ENCODE peak calls at places on chromosomes 1 and 21, in five cellular contexts. One of them, this sample, is unnamed.

GRCh38 chr1:242245255-242245654 is 246.4 kb upstream of the MAP1LC3C start:
- DNase-seq in HEK293T: no peak
- DNase-seq in tibial nerve: no peak
- DNase-seq in stromal cell of bone marrow: no peak
- DNase-seq in stimulated activated CD8-positive, alpha-beta memory T cell treated with anti-CD3 and anti-CD28 coated beads, Interleukin-15, amount 100 ng/mL, for 4 hours: no peak
- DNase-seq in this sample: no peak

GRCh38 chr1:6328696-6329095 is 64.9 kb downstream of the ACOT7 start:
- DNase-seq in HEK293T: no peak
- DNase-seq in tibial nerve: no peak
- DNase-seq in stromal cell of bone marrow: no peak
- DNase-seq in stimulated activated CD8-positive, alpha-beta memory T cell treated with anti-CD3 and anti-CD28 coated beads, Interleukin-15, amount 100 ng/mL, for 4 hours: no peak
- DNase-seq in this sample: no peak

GRCh38 chr1:87922885-87923284 is 594.2 kb downstream of the LMO4 start:
- DNase-seq in HEK293T: no peak
- DNase-seq in tibial nerve: no peak
- DNase-seq in stromal cell of bone marrow: no peak
- DNase-seq in stimulated activated CD8-positive, alpha-beta memory T cell treated with anti-CD3 and anti-CD28 coated beads, Interleukin-15, amount 100 ng/mL, for 4 hours: no peak
- DNase-seq in this sample: no peak

GRCh38 chr21:38806153-38806941 is 618 bp downstream of the ETS2 start:
- DNase-seq in HEK293T: no peak
- DNase-seq in tibial nerve: no peak
- DNase-seq in stromal cell of bone marrow: no peak
- DNase-seq in stimulated activated CD8-positive, alpha-beta memory T cell treated with anti-CD3 and anti-CD28 coated beads, Interleukin-15, amount 100 ng/mL, for 4 hours: no peak
- DNase-seq in this sample: no peak

GRCh38 chr1:31315902-31316301 is 19.1 kb downstream of the ZCCHC17 start:
- DNase-seq in HEK293T: no peak
- DNase-seq in tibial nerve: no peak
- DNase-seq in stromal cell of bone marrow: no peak
- DNase-seq in stimulated activated CD8-positive, alpha-beta memory T cell treated with anti-CD3 and anti-CD28 coated beads, Interleukin-15, amount 100 ng/mL, for 4 hours: no peak
- DNase-seq in this sample: no peak

GRCh38 chr1:171913385-171913784 is 72.1 kb downstream of the DNM3 start:
- DNase-seq in HEK293T: no peak
- DNase-seq in tibial nerve: no peak
- DNase-seq in stromal cell of bone marrow: peak; percentile 1
- DNase-seq in stimulated activated CD8-positive, alpha-beta memory T cell treated with anti-CD3 and anti-CD28 coated beads, Interleukin-15, amount 100 ng/mL, for 4 hours: no peak
- DNase-seq in this sample: no peak

GRCh38 chr1:205577874-205578658 is 53.7 kb downstream of the ELK4 start:
- DNase-seq in HEK293T: no peak
- DNase-seq in tibial nerve: no peak
- DNase-seq in stromal cell of bone marrow: no peak
- DNase-seq in stimulated activated CD8-positive, alpha-beta memory T cell treated with anti-CD3 and anti-CD28 coated beads, Interleukin-15, amount 100 ng/mL, for 4 hours: no peak
- DNase-seq in this sample: no peak

GRCh38 chr21:43001316-43001715 is 27.0 kb downstream of the PKNOX1 start:
- DNase-seq in HEK293T: no peak
- DNase-seq in tibial nerve: no peak
- DNase-seq in stromal cell of bone marrow: no peak
- DNase-seq in stimulated activated CD8-positive, alpha-beta memory T cell treated with anti-CD3 and anti-CD28 coated beads, Interleukin-15, amount 100 ng/mL, for 4 hours: no peak
- DNase-seq in this sample: no peak

GRCh38 chr1:246784621-246785535 is 60.7 kb downstream of the SCCPDH start:
- DNase-seq in HEK293T: no peak
- DNase-seq in tibial nerve: no peak
- DNase-seq in stromal cell of bone marrow: peak; percentile 21
- DNase-seq in stimulated activated CD8-positive, alpha-beta memory T cell treated with anti-CD3 and anti-CD28 coated beads, Interleukin-15, amount 100 ng/mL, for 4 hours: no peak
- DNase-seq in this sample: no peak

GRCh38 chr1:156897078-156897825 is 3.7 kb downstream of the PEAR1 start:
- DNase-seq in HEK293T: no peak
- DNase-seq in tibial nerve: no peak
- DNase-seq in stromal cell of bone marrow: peak; percentile 50
- DNase-seq in stimulated activated CD8-positive, alpha-beta memory T cell treated with anti-CD3 and anti-CD28 coated beads, Interleukin-15, amount 100 ng/mL, for 4 hours: no peak
- DNase-seq in this sample: no peak

GRCh38 chr21:42150458-42151085 is 68.4 kb upstream of the ABCG1 start:
- DNase-seq in HEK293T: no peak
- DNase-seq in tibial nerve: no peak
- DNase-seq in stromal cell of bone marrow: no peak
- DNase-seq in stimulated activated CD8-positive, alpha-beta memory T cell treated with anti-CD3 and anti-CD28 coated beads, Interleukin-15, amount 100 ng/mL, for 4 hours: no peak
- DNase-seq in this sample: no peak

GRCh38 chr21:28160378-28160777 is 832.3 kb downstream of the LTN1 start:
- DNase-seq in HEK293T: no peak
- DNase-seq in tibial nerve: no peak
- DNase-seq in stromal cell of bone marrow: no peak
- DNase-seq in stimulated activated CD8-positive, alpha-beta memory T cell treated with anti-CD3 and anti-CD28 coated beads, Interleukin-15, amount 100 ng/mL, for 4 hours: no peak
- DNase-seq in this sample: no peak

GRCh38 chr1:229229137-229229720 is 41.7 kb upstream of the RAB4A start:
- DNase-seq in HEK293T: no peak
- DNase-seq in tibial nerve: no peak
- DNase-seq in stromal cell of bone marrow: no peak
- DNase-seq in stimulated activated CD8-positive, alpha-beta memory T cell treated with anti-CD3 and anti-CD28 coated beads, Interleukin-15, amount 100 ng/mL, for 4 hours: no peak
- DNase-seq in this sample: peak; percentile 51

GRCh38 chr1:109191377-109191776 is 22.3 kb upstream of the SARS1 start:
- DNase-seq in HEK293T: peak; percentile 44
- DNase-seq in tibial nerve: no peak
- DNase-seq in stromal cell of bone marrow: no peak
- DNase-seq in stimulated activated CD8-positive, alpha-beta memory T cell treated with anti-CD3 and anti-CD28 coated beads, Interleukin-15, amount 100 ng/mL, for 4 hours: no peak
- DNase-seq in this sample: no peak

GRCh38 chr1:32948905-32949304 is 15.7 kb downstream of the RNF19B start:
- DNase-seq in HEK293T: no peak
- DNase-seq in tibial nerve: no peak
- DNase-seq in stromal cell of bone marrow: no peak
- DNase-seq in stimulated activated CD8-positive, alpha-beta memory T cell treated with anti-CD3 and anti-CD28 coated beads, Interleukin-15, amount 100 ng/mL, for 4 hours: no peak
- DNase-seq in this sample: no peak

GRCh38 chr1:151314137-151314875 is 12.9 kb downstream of the PI4KB start:
- DNase-seq in HEK293T: no peak
- DNase-seq in tibial nerve: peak; percentile 87
- DNase-seq in stromal cell of bone marrow: peak; percentile 80
- DNase-seq in stimulated activated CD8-positive, alpha-beta memory T cell treated with anti-CD3 and anti-CD28 coated beads, Interleukin-15, amount 100 ng/mL, for 4 hours: no peak
- DNase-seq in this sample: no peak

GRCh38 chr1:4675454-4676186 is 21.2 kb downstream of the AJAP1 start:
- DNase-seq in HEK293T: no peak
- DNase-seq in tibial nerve: no peak
- DNase-seq in stromal cell of bone marrow: no peak
- DNase-seq in stimulated activated CD8-positive, alpha-beta memory T cell treated with anti-CD3 and anti-CD28 coated beads, Interleukin-15, amount 100 ng/mL, for 4 hours: no peak
- DNase-seq in this sample: no peak

GRCh38 chr1:233629305-233629935 is 15.5 kb downstream of the KCNK1 start:
- DNase-seq in HEK293T: no peak
- DNase-seq in tibial nerve: no peak
- DNase-seq in stromal cell of bone marrow: no peak
- DNase-seq in stimulated activated CD8-positive, alpha-beta memory T cell treated with anti-CD3 and anti-CD28 coated beads, Interleukin-15, amount 100 ng/mL, for 4 hours: no peak
- DNase-seq in this sample: no peak

GRCh38 chr1:112706505-112707216 is at the start of gene RHOC:
- DNase-seq in HEK293T: peak; percentile 81
- DNase-seq in tibial nerve: peak; percentile 41
- DNase-seq in stromal cell of bone marrow: peak; percentile 43
- DNase-seq in stimulated activated CD8-positive, alpha-beta memory T cell treated with anti-CD3 and anti-CD28 coated beads, Interleukin-15, amount 100 ng/mL, for 4 hours: no peak
- DNase-seq in this sample: no peak

GRCh38 chr1:245153645-245154428 is 948 bp upstream of the KIF26B start:
- DNase-seq in HEK293T: no peak
- DNase-seq in tibial nerve: no peak
- DNase-seq in stromal cell of bone marrow: no peak
- DNase-seq in stimulated activated CD8-positive, alpha-beta memory T cell treated with anti-CD3 and anti-CD28 coated beads, Interleukin-15, amount 100 ng/mL, for 4 hours: no peak
- DNase-seq in this sample: no peak

GRCh38 chr1:23577056-23577985 is 18.0 kb upstream of the ID3 start:
- DNase-seq in HEK293T: no peak
- DNase-seq in tibial nerve: no peak
- DNase-seq in stromal cell of bone marrow: peak; percentile 75
- DNase-seq in stimulated activated CD8-positive, alpha-beta memory T cell treated with anti-CD3 and anti-CD28 coated beads, Interleukin-15, amount 100 ng/mL, for 4 hours: no peak
- DNase-seq in this sample: no peak

GRCh38 chr1:220407101-220407683 is 120.7 kb upstream of the MARK1 start:
- DNase-seq in HEK293T: no peak
- DNase-seq in tibial nerve: no peak
- DNase-seq in stromal cell of bone marrow: no peak
- DNase-seq in stimulated activated CD8-positive, alpha-beta memory T cell treated with anti-CD3 and anti-CD28 coated beads, Interleukin-15, amount 100 ng/mL, for 4 hours: no peak
- DNase-seq in this sample: no peak

GRCh38 chr21:46029201-46029924 is 47.8 kb downstream of the COL6A1 start:
- DNase-seq in HEK293T: no peak
- DNase-seq in tibial nerve: no peak
- DNase-seq in stromal cell of bone marrow: no peak
- DNase-seq in stimulated activated CD8-positive, alpha-beta memory T cell treated with anti-CD3 and anti-CD28 coated beads, Interleukin-15, amount 100 ng/mL, for 4 hours: no peak
- DNase-seq in this sample: no peak

GRCh38 chr1:203490607-203491006 is 3.3 kb upstream of the OPTC start:
- DNase-seq in HEK293T: no peak
- DNase-seq in tibial nerve: no peak
- DNase-seq in stromal cell of bone marrow: no peak
- DNase-seq in stimulated activated CD8-positive, alpha-beta memory T cell treated with anti-CD3 and anti-CD28 coated beads, Interleukin-15, amount 100 ng/mL, for 4 hours: no peak
- DNase-seq in this sample: no peak

GRCh38 chr1:11645670-11646265 is 8.5 kb downstream of the FBXO2 start:
- DNase-seq in HEK293T: peak; percentile 73
- DNase-seq in tibial nerve: peak; percentile 39
- DNase-seq in stromal cell of bone marrow: peak; percentile 43
- DNase-seq in stimulated activated CD8-positive, alpha-beta memory T cell treated with anti-CD3 and anti-CD28 coated beads, Interleukin-15, amount 100 ng/mL, for 4 hours: peak; percentile 55
- DNase-seq in this sample: no peak

GRCh38 chr1:226123591-226124471 is 61.3 kb downstream of the H3-3A start:
- DNase-seq in HEK293T: peak; percentile 5
- DNase-seq in tibial nerve: no peak
- DNase-seq in stromal cell of bone marrow: no peak
- DNase-seq in stimulated activated CD8-positive, alpha-beta memory T cell treated with anti-CD3 and anti-CD28 coated beads, Interleukin-15, amount 100 ng/mL, for 4 hours: no peak
- DNase-seq in this sample: no peak

GRCh38 chr1:201145132-201145531 is 9.1 kb downstream of the TMEM9 start:
- DNase-seq in HEK293T: no peak
- DNase-seq in tibial nerve: no peak
- DNase-seq in stromal cell of bone marrow: no peak
- DNase-seq in stimulated activated CD8-positive, alpha-beta memory T cell treated with anti-CD3 and anti-CD28 coated beads, Interleukin-15, amount 100 ng/mL, for 4 hours: no peak
- DNase-seq in this sample: no peak

GRCh38 chr1:107140703-107141490 is at the start of gene NTNG1:
- DNase-seq in HEK293T: peak; percentile 58
- DNase-seq in tibial nerve: no peak
- DNase-seq in stromal cell of bone marrow: no peak
- DNase-seq in stimulated activated CD8-positive, alpha-beta memory T cell treated with anti-CD3 and anti-CD28 coated beads, Interleukin-15, amount 100 ng/mL, for 4 hours: peak; percentile 5
- DNase-seq in this sample: no peak

GRCh38 chr1:174818951-174819350 is 180.8 kb upstream of the CACYBP start:
- DNase-seq in HEK293T: no peak
- DNase-seq in tibial nerve: no peak
- DNase-seq in stromal cell of bone marrow: no peak
- DNase-seq in stimulated activated CD8-positive, alpha-beta memory T cell treated with anti-CD3 and anti-CD28 coated beads, Interleukin-15, amount 100 ng/mL, for 4 hours: no peak
- DNase-seq in this sample: peak; percentile 77

GRCh38 chr1:110118636-110119396 is 6.6 kb downstream of the UBL4B start:
- DNase-seq in HEK293T: no peak
- DNase-seq in tibial nerve: no peak
- DNase-seq in stromal cell of bone marrow: peak; percentile 48
- DNase-seq in stimulated activated CD8-positive, alpha-beta memory T cell treated with anti-CD3 and anti-CD28 coated beads, Interleukin-15, amount 100 ng/mL, for 4 hours: peak; percentile 5
- DNase-seq in this sample: no peak

GRCh38 chr1:48661726-48662483 is 114.8 kb downstream of the BEND5 start:
- DNase-seq in HEK293T: no peak
- DNase-seq in tibial nerve: no peak
- DNase-seq in stromal cell of bone marrow: no peak
- DNase-seq in stimulated activated CD8-positive, alpha-beta memory T cell treated with anti-CD3 and anti-CD28 coated beads, Interleukin-15, amount 100 ng/mL, for 4 hours: no peak
- DNase-seq in this sample: no peak

GRCh38 chr1:220528679-220529529 is 968 bp downstream of the MARK1 start:
- DNase-seq in HEK293T: peak; percentile 21
- DNase-seq in tibial nerve: no peak
- DNase-seq in stromal cell of bone marrow: no peak
- DNase-seq in stimulated activated CD8-positive, alpha-beta memory T cell treated with anti-CD3 and anti-CD28 coated beads, Interleukin-15, amount 100 ng/mL, for 4 hours: no peak
- DNase-seq in this sample: no peak

GRCh38 chr1:85225624-85226380 is 25.0 kb upstream of the SYDE2 start:
- DNase-seq in HEK293T: no peak
- DNase-seq in tibial nerve: no peak
- DNase-seq in stromal cell of bone marrow: no peak
- DNase-seq in stimulated activated CD8-positive, alpha-beta memory T cell treated with anti-CD3 and anti-CD28 coated beads, Interleukin-15, amount 100 ng/mL, for 4 hours: no peak
- DNase-seq in this sample: no peak

GRCh38 chr1:225527575-225527974 is 99.7 kb upstream of the LBR start:
- DNase-seq in HEK293T: no peak
- DNase-seq in tibial nerve: no peak
- DNase-seq in stromal cell of bone marrow: no peak
- DNase-seq in stimulated activated CD8-positive, alpha-beta memory T cell treated with anti-CD3 and anti-CD28 coated beads, Interleukin-15, amount 100 ng/mL, for 4 hours: no peak
- DNase-seq in this sample: no peak

GRCh38 chr1:170704256-170704655 is 40.3 kb downstream of the PRRX1 start:
- DNase-seq in HEK293T: no peak
- DNase-seq in tibial nerve: no peak
- DNase-seq in stromal cell of bone marrow: peak; percentile 35
- DNase-seq in stimulated activated CD8-positive, alpha-beta memory T cell treated with anti-CD3 and anti-CD28 coated beads, Interleukin-15, amount 100 ng/mL, for 4 hours: no peak
- DNase-seq in this sample: no peak